ENCODE peak calls at places on chromosomes 12 and 14, in ten cellular contexts. N is right atrium auricular region; L is endothelial cell; A is AG09309; I is AG10803; E is CD8-positive, alpha-beta T cell; Q is neural progenitor cell; S is endodermal cell; H is tibial artery; P is colonic mucosa. V is an unnamed sample.

GRCh38 chr12:89750821-89751227 is 42.2 kb upstream of the ATP2B1 start:
- DNase-seq in H (no peak), Q (no peak), N (no peak), E (no peak), S (no peak), L (no peak), A (no peak), I (peak), P (no peak), V (no peak)

GRCh38 chr12:58919271-58920101 is 818 bp downstream of the LRIG3 start:
- DNase-seq in H (peak), I (peak), A (no peak), S (peak), P (peak), L (peak), E (no peak), Q (peak), N (no peak), V (no peak)

GRCh38 chr12:52229836-52230343 is 3.2 kb upstream of the KRT7 start:
- DNase-seq in E (no peak), A (no peak), P (no peak), L (no peak), Q (no peak), N (no peak), I (no peak), S (no peak), H (no peak), V (no peak)

GRCh38 chr14:69240527-69241173 is 19.3 kb upstream of the GALNT16 start:
- DNase-seq in Q (no peak), E (no peak), N (no peak), P (no peak), H (no peak), S (no peak), A (no peak), L (no peak), I (no peak), V (no peak)

GRCh38 chr14:47365248-47365647 is 310.2 kb downstream of the MDGA2 start:
- DNase-seq in Q (peak), I (no peak), L (no peak), E (no peak), P (no peak), N (no peak), H (no peak), S (no peak), A (no peak), V (no peak)

GRCh38 chr14:94356379-94357056 is 31.9 kb downstream of the SERPINA1 start:
- DNase-seq in N (peak), S (no peak), P (peak), I (no peak), L (no peak), Q (no peak), H (no peak), E (no peak), A (no peak), V (no peak)

GRCh38 chr12:58774731-58775130 is 145.6 kb downstream of the LRIG3 start:
- DNase-seq in E (no peak), H (no peak), I (peak), N (no peak), L (no peak), P (no peak), A (no peak), S (no peak), Q (no peak), V (no peak)

GRCh38 chr12:21998295-21998694 is 47.7 kb upstream of the CMAS start:
- DNase-seq in P (no peak), S (no peak), L (no peak), E (no peak), Q (no peak), A (no peak), I (no peak), N (no peak), H (no peak), V (no peak)

GRCh38 chr14:23633160-23633701 is 2.9 kb upstream of the DHRS2 start:
- DNase-seq in L (peak), A (no peak), E (no peak), I (no peak), P (no peak), N (no peak), H (no peak), Q (peak), S (peak), V (no peak)

GRCh38 chr14:85214471-85214870 is 315.5 kb upstream of the FLRT2 start:
- DNase-seq in P (no peak), E (no peak), L (no peak), S (no peak), Q (no peak), I (peak), H (no peak), A (no peak), N (no peak), V (no peak)

GRCh38 chr12:94805749-94806148 is 155.4 kb upstream of the TMCC3 start:
- DNase-seq in N (no peak), P (no peak), A (peak), H (no peak), L (no peak), S (no peak), I (peak), E (no peak), Q (peak), V (no peak)

GRCh38 chr12:122368361-122369073 is 54.0 kb downstream of the CLIP1 start:
- DNase-seq in P (peak), L (no peak), N (no peak), A (no peak), H (no peak), Q (no peak), E (no peak), S (peak), I (peak), V (no peak)

GRCh38 chr14:94164685-94165431 is 9.3 kb upstream of the PPP4R4 start:
- DNase-seq in I (no peak), H (no peak), L (no peak), N (no peak), Q (peak), A (no peak), E (no peak), P (no peak), S (peak), V (no peak)

GRCh38 chr14:54735424-54735823 is 167.2 kb downstream of the GCH1 start:
- DNase-seq in L (no peak), A (no peak), I (no peak), Q (no peak), S (no peak), H (no peak), P (no peak), N (no peak), E (no peak), V (no peak)

GRCh38 chr14:54728700-54729527 is 162.0 kb downstream of the SAMD4A start:
- DNase-seq in A (no peak), L (no peak), E (no peak), Q (no peak), P (no peak), I (peak), S (no peak), N (no peak), H (no peak), V (no peak)

GRCh38 chr14:54725998-54726397 is 159.1 kb downstream of the SAMD4A start:
- DNase-seq in H (no peak), S (no peak), N (no peak), E (no peak), A (no peak), L (no peak), I (no peak), Q (no peak), P (no peak), V (no peak)

GRCh38 chr14:54727929-54728328 is 161.0 kb downstream of the SAMD4A start:
- DNase-seq in I (peak), N (no peak), A (no peak), S (no peak), E (no peak), H (peak), Q (no peak), L (no peak), P (no peak), V (no peak)

GRCh38 chr14:54730156-54730961 is 163.4 kb downstream of the SAMD4A start:
- DNase-seq in S (no peak), A (peak), P (no peak), N (no peak), Q (no peak), E (no peak), H (no peak), I (peak), L (no peak), V (no peak)
- TF ChIP-seq CTCF in S (no peak), A (no peak), P (no peak), N (no peak), Q (no peak), E (no peak), H (no peak), I (no peak), L (no peak), V (no peak)

DNA sequence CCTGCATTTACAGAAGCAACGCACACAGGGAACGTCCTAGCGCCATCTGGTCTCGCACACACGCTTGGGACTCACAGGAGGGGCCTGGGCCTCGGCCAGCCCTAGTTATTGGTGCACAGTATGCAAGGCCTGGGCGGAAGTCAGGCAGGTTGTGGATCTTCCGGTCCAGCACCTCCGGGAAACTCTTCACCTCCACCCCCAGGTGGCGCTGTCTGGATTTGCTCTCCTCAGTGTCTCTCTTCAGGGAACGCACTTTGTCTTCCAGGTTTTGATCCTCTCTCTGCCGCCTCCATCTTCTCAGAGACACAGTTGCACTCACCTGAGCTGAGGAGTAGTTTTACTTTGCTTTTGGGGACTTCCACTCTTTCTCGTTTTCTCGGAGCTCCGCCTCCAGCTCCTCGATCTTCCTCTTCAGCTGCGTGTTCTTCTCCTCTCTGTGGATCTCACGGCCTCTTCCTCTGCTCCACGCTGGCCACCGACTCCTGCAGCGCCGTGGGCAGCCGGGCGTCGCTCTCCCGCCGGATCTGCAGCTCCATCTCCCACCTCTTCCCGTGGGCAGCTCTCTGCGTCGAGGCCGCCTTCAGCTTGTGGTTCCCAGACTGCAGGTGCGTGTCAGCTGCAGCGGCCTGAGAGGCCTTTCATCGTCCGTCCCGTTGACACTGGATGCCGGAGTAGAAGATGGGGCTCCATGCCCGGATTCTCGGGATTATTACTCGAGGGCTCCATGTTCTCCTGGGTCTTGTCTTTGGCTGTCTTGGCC is 933.8 kb downstream of the TMEM121 start:
- DNase-seq in E (no peak), I (no peak), Q (no peak), H (no peak), S (peak), L (no peak), A (no peak), N (no peak), P (no peak), V (no peak)
- TF ChIP-seq CTCF in E (no peak), I (no peak), Q (no peak), H (no peak), S (peak), L (peak), A (no peak), N (no peak), P (peak), V (peak)

GRCh38 chr14:74400328-74400727 is 25.7 kb downstream of the SYNDIG1L start:
- DNase-seq in Q (peak), I (no peak), A (no peak), P (no peak), S (peak), L (peak), H (no peak), E (no peak), N (no peak), V (no peak)
- TF ChIP-seq CTCF in Q (no peak), I (peak), A (peak), P (no peak), S (peak), L (no peak), H (no peak), E (no peak), N (no peak), V (no peak)

GRCh38 chr12:97943359-97943758 is 480.8 kb downstream of the RMST start:
- DNase-seq in P (no peak), E (no peak), A (no peak), S (no peak), H (no peak), Q (no peak), I (no peak), L (no peak), N (no peak), V (no peak)
- TF ChIP-seq CTCF in P (no peak), E (no peak), A (no peak), S (peak), H (no peak), Q (peak), I (peak), L (no peak), N (no peak), V (no peak)

GRCh38 chr14:100765296-100765695 is 38.6 kb downstream of the DLK1 start:
- DNase-seq in Q (no peak), P (no peak), L (no peak), N (no peak), E (no peak), H (no peak), S (peak), I (no peak), A (no peak), V (no peak)
- TF ChIP-seq CTCF in Q (no peak), P (no peak), L (no peak), N (no peak), E (no peak), H (no peak), S (no peak), I (no peak), A (no peak), V (no peak)

GRCh38 chr14:103105580-103106168 is 11.1 kb downstream of the EXOC3L4 start:
- DNase-seq in Q (no peak), A (no peak), P (peak), S (peak), E (no peak), I (no peak), N (no peak), L (no peak), H (no peak), V (no peak)

GRCh38 chr14:103103461-103104388 is 9.2 kb downstream of the EXOC3L4 start:
- DNase-seq in Q (no peak), S (peak), L (no peak), P (peak), E (no peak), H (no peak), N (no peak), A (no peak), I (peak), V (no peak)

GRCh38 chr14:103104389-103104653 is 9.8 kb downstream of the EXOC3L4 start:
- DNase-seq in S (no peak), L (no peak), Q (no peak), N (no peak), P (no peak), E (no peak), H (no peak), A (no peak), I (no peak), V (no peak)

GRCh38 chr14:103102689-103103260 is 8.2 kb downstream of the EXOC3L4 start:
- DNase-seq in Q (no peak), H (no peak), N (no peak), I (no peak), A (no peak), S (no peak), L (no peak), P (no peak), E (no peak), V (no peak)

GRCh38 chr14:103104654-103105511 is 10.4 kb downstream of the EXOC3L4 start:
- DNase-seq in E (peak), Q (peak), S (peak), I (peak), N (no peak), P (peak), L (peak), H (no peak), A (no peak), V (no peak)
- TF ChIP-seq CTCF in E (peak), Q (peak), S (peak), I (peak), N (peak), P (peak), L (peak), H (peak), A (peak), V (peak)

DNA sequence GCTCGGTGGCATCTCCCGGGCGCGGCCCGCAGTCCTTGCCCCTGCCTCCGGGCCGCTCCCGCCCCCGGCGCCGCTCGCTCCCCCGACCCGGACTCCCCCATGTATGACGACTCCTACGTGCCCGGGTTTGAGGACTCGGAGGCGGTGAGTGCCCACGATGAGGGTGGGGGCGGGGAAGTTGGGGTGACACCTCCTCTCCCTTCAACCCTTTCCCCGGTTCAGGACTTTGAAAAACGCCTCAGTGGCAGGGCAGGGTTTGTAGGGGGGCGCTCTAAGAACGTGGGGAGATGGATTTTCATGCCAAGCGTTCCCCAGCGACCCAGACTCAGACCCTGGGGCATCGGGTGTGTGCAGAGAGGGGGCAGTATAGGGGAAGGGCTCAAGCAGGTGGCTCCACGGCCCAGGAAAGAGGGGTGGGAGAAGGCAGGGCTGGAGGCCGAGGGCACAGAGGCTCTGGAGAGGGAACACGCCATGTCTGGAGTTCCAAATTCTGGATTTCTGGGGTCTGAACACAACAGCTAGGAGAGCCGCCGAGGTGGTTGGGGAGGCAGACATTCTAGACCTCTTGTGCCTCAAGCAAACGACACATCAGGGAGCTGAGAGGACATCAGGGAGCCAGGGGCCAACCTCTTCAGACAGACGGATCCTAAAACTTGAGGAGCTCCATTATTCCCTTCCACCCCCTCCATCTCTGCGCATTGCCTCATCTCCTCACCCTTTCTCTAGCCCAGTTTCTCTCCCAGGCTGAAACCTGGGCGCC is 715 bp downstream of the CACNB3 start:
- DNase-seq in N (no peak), I (no peak), S (no peak), Q (peak), E (peak), H (no peak), P (peak), A (no peak), L (peak), V (no peak)
- TF ChIP-seq CTCF in N (peak), I (peak), S (peak), Q (peak), E (no peak), H (no peak), P (no peak), A (peak), L (peak), V (no peak)

V was measured in CD14-positive monocyte.